ENCODE peak calls at places on chromosomes 7 and 10, in four cellular contexts. D is mesendoderm, Z is H1, W is IMR-90. V is an unnamed sample.

GRCh38 chr10:85032981-85033380 is 704.6 kb downstream of the CCSER2 start:
- DNase-seq in D (no peak), Z (no peak), W (no peak), V (no peak)

GRCh38 chr7:99380823-99381663 is 6.5 kb downstream of the ARPC1B start:
- DNase-seq in D (no peak), Z (no peak), W (no peak), V (no peak)

GRCh38 chr7:18491871-18492270 is 3.7 kb upstream of the HDAC9 start:
- DNase-seq in D (no peak), Z (no peak), W (no peak), V (no peak)

GRCh38 chr10:2928219-2928840 is 139.0 kb upstream of the PFKP start:
- DNase-seq in D (peak), Z (peak), W (peak), V (peak)

GRCh38 chr7:8197994-8198698 is 63.8 kb downstream of the ICA1 start:
- DNase-seq in D (no peak), Z (no peak), W (no peak), V (no peak)

GRCh38 chr10:128062837-128063563 is 63.2 kb downstream of the MKI67 start:
- DNase-seq in D (peak), Z (no peak), W (no peak), V (no peak)

GRCh38 chr10:35643151-35643975 is 1.3 kb upstream of the FZD8 start:
- DNase-seq in D (peak), Z (peak), W (peak), V (peak)

GRCh38 chr7:33425385-33425784 is 296.0 kb downstream of the BBS9 start:
- DNase-seq in D (no peak), Z (no peak), W (no peak), V (no peak)

GRCh38 chr7:26658080-26658697 is 206.2 kb downstream of the SKAP2 start:
- DNase-seq in D (no peak), Z (no peak), W (no peak), V (no peak)

GRCh38 chr10:18607503-18607902 is 43.9 kb downstream of the NSUN6 start:
- DNase-seq in D (peak), Z (no peak), W (peak), V (no peak)

GRCh38 chr7:12777257-12777656 is 89.8 kb downstream of the ARL4A start:
- DNase-seq in D (no peak), Z (no peak), W (no peak), V (no peak)

GRCh38 chr7:46191776-46192175 is 270.7 kb upstream of the IGFBP3 start:
- DNase-seq in D (no peak), Z (no peak), W (peak), V (no peak)

GRCh38 chr7:80807166-80807900 is 111.5 kb downstream of the SEMA3C start:
- DNase-seq in D (no peak), Z (no peak), W (peak), V (no peak)

GRCh38 chr10:99983280-99983988 is 26.3 kb downstream of the DNMBP start:
- DNase-seq in D (no peak), Z (no peak), W (peak), V (no peak)

GRCh38 chr10:72808001-72808400 is 85.5 kb upstream of the OIT3 start:
- DNase-seq in D (no peak), Z (no peak), W (no peak), V (no peak)

GRCh38 chr7:18761046-18761445 is 265.5 kb downstream of the HDAC9 start:
- DNase-seq in D (no peak), Z (no peak), W (no peak), V (no peak)

GRCh38 chr7:156897673-156898072 is 4.7 kb upstream of the LMBR1 start:
- DNase-seq in D (peak), Z (no peak), W (peak), V (no peak)

GRCh38 chr10:55460008-55460407 is 659.0 kb upstream of the PCDH15 start:
- DNase-seq in D (no peak), Z (no peak), W (no peak), V (no peak)

GRCh38 chr7:73451780-73452398 is 18.3 kb downstream of the FZD9 start:
- DNase-seq in D (peak), Z (no peak), W (peak), V (no peak)

GRCh38 chr10:108616559-108617285 is 1306.6 kb downstream of the XPNPEP1 start:
- DNase-seq in D (no peak), Z (no peak), W (no peak), V (no peak)

GRCh38 chr7:18558503-18558902 is 63.0 kb downstream of the HDAC9 start:
- DNase-seq in D (no peak), Z (no peak), W (peak), V (no peak)

GRCh38 chr10:78335691-78336401 is 302.2 kb downstream of the RPS24 start:
- DNase-seq in D (no peak), Z (peak), W (peak), V (peak)

GRCh38 chr10:124384142-124384541 is 34.6 kb downstream of the OAT start:
- DNase-seq in D (peak), Z (no peak), W (no peak), V (no peak)

GRCh38 chr10:83961620-83962019 is 177.7 kb upstream of the GHITM start:
- DNase-seq in D (peak), Z (no peak), W (no peak), V (no peak)

GRCh38 chr7:116122972-116123595 is 87.3 kb upstream of the TES start:
- DNase-seq in D (peak), Z (no peak), W (peak), V (no peak)

GRCh38 chr10:104664205-104664604 is 23.1 kb downstream of the SORCS3 start:
- DNase-seq in D (no peak), Z (no peak), W (no peak), V (no peak)

GRCh38 chr7:132386249-132386681 is 190.0 kb downstream of the PLXNA4 start:
- DNase-seq in D (no peak), Z (no peak), W (no peak), V (no peak)

GRCh38 chr10:119542990-119543813 is 683 bp upstream of the RGS10 start:
- DNase-seq in D (peak), Z (no peak), W (peak), V (peak)

GRCh38 chr7:157607218-157607617 is 270.4 kb downstream of the DNAJB6 start:
- DNase-seq in D (peak), Z (no peak), W (no peak), V (no peak)

GRCh38 chr7:83465643-83466042 is 183.3 kb downstream of the SEMA3E start:
- DNase-seq in D (peak), Z (no peak), W (no peak), V (no peak)

GRCh38 chr7:129569811-129570215 is 41.7 kb upstream of the NRF1 start:
- DNase-seq in D (peak), Z (no peak), W (peak), V (no peak)

DNA sequence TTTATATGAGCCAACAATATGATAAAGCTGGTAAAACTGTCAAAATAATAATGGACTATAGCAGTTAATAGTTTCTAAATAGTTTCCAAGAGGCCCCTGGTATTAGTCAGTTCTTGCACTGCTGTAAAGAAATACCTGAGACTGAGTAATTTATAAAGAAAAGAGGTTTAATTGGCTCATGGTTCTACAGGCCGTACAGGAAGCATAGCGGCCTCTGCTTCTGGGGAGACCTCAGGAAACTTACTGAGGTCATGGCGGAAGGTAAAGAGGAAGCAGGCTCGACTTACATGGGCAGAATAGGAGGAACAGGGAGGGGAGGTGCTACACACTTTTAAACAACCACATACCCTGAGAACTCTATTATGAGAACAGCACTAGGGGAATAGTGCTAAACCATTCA is 104.6 kb downstream of the PPP1R9A start:
- DNase-seq in D (no peak), Z (no peak), W (no peak), V (no peak)
- H3K56ac ChIP-seq in D (no peak), Z (no peak), W (no peak), V (no peak)

GRCh38 chr10:70885485-70885884 is 2.9 kb downstream of the PCBD1 start:
- DNase-seq in D (no peak), Z (no peak), W (no peak), V (no peak)
- H3K56ac ChIP-seq in D (no peak), Z (no peak), W (no peak), V (no peak)

DNA sequence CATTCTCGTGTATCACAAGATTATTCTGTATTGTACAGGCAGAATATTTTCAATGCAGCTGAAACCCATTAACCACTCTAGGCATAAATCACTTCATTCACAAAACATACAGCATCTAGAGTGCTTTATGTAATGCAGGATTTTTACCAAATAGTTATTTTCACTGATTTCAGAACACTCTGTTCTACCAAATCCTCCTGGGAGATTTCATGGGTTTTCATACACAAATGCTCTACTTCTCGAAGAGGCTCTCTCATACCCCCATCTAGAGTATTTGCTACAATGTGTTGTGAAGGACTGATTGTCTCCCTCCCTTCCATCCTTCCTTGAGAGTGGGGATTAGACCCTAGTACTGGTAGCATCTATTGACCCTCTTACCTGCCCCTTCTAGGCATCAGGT is 209.2 kb upstream of the LRRN3 start:
- DNase-seq in D (no peak), Z (no peak), W (no peak), V (no peak)
- H3K56ac ChIP-seq in D (no peak), Z (no peak), W (no peak), V (no peak)

GRCh38 chr7:141704741-141705140 is 2.8 kb upstream of the DENND11 start:
- DNase-seq in D (no peak), Z (no peak), W (peak), V (no peak)

GRCh38 chr7:141706394-141707064 is 1.6 kb upstream of the WEE2 start:
- DNase-seq in D (no peak), Z (no peak), W (no peak), V (no peak)

GRCh38 chr7:141702047-141702567 is at the start of gene DENND11:
- DNase-seq in D (peak), Z (peak), W (peak), V (no peak)

GRCh38 chr7:141702892-141703291 is 926 bp upstream of the DENND11 start:
- DNase-seq in D (no peak), Z (no peak), W (no peak), V (no peak)

DNA sequence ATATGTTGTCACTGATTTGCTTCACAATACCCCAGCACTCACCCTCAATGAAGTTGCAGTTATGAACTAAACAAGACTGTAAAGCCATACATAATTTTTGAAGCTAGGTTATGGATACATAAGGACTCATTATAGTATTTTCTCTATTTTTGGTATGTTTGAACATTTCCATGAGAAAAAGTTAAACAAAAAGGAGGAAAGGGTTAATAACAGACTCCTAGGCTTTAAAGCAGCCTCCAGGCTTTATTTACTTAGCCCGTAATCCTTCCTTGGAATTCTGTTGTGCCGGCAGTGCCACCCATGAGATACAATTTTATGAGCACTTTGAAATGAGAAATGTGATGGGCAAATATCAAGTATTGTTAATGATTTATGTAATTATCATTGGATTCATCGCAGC is 2.1 kb upstream of the DENND11 start:
- DNase-seq in D (no peak), Z (no peak), W (no peak), V (no peak)
- H3K56ac ChIP-seq in D (no peak), Z (no peak), W (no peak), V (no peak)

GRCh38 chr7:128122577-128123290 is 91.5 kb upstream of the LRRC4 start:
- DNase-seq in D (no peak), Z (no peak), W (no peak), V (no peak)
- H3K56ac ChIP-seq in D (no peak), Z (no peak), W (no peak), V (no peak)

DNA sequence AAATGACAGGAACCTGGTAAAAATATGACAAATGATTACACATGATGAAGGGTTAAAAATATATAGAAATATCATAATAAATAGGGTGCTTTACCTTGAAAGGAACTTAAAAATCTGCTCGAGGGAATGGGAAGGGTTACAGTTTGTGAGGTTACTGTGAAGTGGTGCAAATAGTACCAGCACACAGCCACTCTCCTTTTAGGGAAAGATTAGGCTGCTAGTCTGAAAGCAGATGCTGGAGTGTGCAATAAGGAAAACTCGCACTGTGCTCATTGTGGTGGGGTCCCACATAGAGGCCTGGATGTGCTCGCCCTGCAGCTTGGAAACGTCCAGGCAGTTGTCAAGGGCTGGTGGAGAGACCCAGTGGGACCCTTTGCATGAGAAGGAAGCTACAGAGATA is 145.9 kb upstream of the TBX20 start:
- DNase-seq in D (no peak), Z (no peak), W (no peak), V (no peak)
- H3K56ac ChIP-seq in D (no peak), Z (no peak), W (no peak), V (no peak)